ENCODE peak calls at places on chromosomes 5 and 9, in ten cellular contexts. E, Z, U, X, C, Q, A, P, V and B are unnamed samples.

GRCh38 chr5:1550287-1551076 is 26.7 kb upstream of the LPCAT1 start:
- DNase-seq in E (no peak), Z (no peak), U (no peak), X (no peak), C (no peak), Q (no peak), A (no peak), P (no peak), V (peak), B (no peak)

GRCh38 chr5:130335116-130335515 is 430.9 kb downstream of the CHSY3 start:
- DNase-seq in E (no peak), Z (peak), U (no peak), X (no peak), C (no peak), Q (no peak), A (no peak), P (no peak), V (no peak), B (peak)

GRCh38 chr9:16611969-16612368 is 258.5 kb downstream of the BNC2 start:
- DNase-seq in E (no peak), Z (peak), U (no peak), X (no peak), C (no peak), Q (no peak), A (no peak), P (no peak), V (no peak), B (no peak)

GRCh38 chr5:109470263-109470662 is 60.5 kb upstream of the PJA2 start:
- DNase-seq in E (no peak), Z (no peak), U (no peak), X (no peak), C (no peak), Q (no peak), A (no peak), P (no peak), V (no peak), B (no peak)

GRCh38 chr9:16364347-16364746 is 506.1 kb downstream of the BNC2 start:
- DNase-seq in E (no peak), Z (no peak), U (no peak), X (no peak), C (no peak), Q (peak), A (no peak), P (no peak), V (peak), B (no peak)

GRCh38 chr9:95725045-95725444 is 150.4 kb upstream of the ERCC6L2 start:
- DNase-seq in E (no peak), Z (no peak), U (no peak), X (no peak), C (no peak), Q (no peak), A (no peak), P (no peak), V (no peak), B (no peak)

GRCh38 chr9:98248737-98249474 is 6.5 kb downstream of the TBC1D2 start:
- DNase-seq in E (no peak), Z (peak), U (peak), X (no peak), C (no peak), Q (peak), A (no peak), P (peak), V (peak), B (no peak)

GRCh38 chr9:124423591-124423990 is 8.3 kb upstream of the PSMB7 start:
- DNase-seq in E (no peak), Z (no peak), U (no peak), X (no peak), C (no peak), Q (no peak), A (no peak), P (no peak), V (no peak), B (no peak)

GRCh38 chr5:429453-430188 is 13.4 kb upstream of the EXOC3 start:
- DNase-seq in E (no peak), Z (peak), U (no peak), X (no peak), C (peak), Q (peak), A (no peak), P (no peak), V (no peak), B (no peak)

GRCh38 chr5:74251106-74252032 is 389.2 kb downstream of the ENC1 start:
- DNase-seq in E (no peak), Z (peak), U (peak), X (peak), C (peak), Q (peak), A (no peak), P (peak), V (peak), B (no peak)

GRCh38 chr5:169160405-169160901 is 140.5 kb downstream of the SLIT3 start:
- DNase-seq in E (no peak), Z (peak), U (peak), X (peak), C (no peak), Q (peak), A (no peak), P (peak), V (no peak), B (no peak)

GRCh38 chr9:26341545-26341944 is 551.1 kb downstream of the CAAP1 start:
- DNase-seq in E (no peak), Z (no peak), U (no peak), X (no peak), C (no peak), Q (no peak), A (no peak), P (no peak), V (no peak), B (no peak)

GRCh38 chr5:104361932-104362331 is 799.3 kb upstream of the NUDT12 start:
- DNase-seq in E (no peak), Z (no peak), U (no peak), X (no peak), C (no peak), Q (no peak), A (no peak), P (no peak), V (peak), B (no peak)

GRCh38 chr9:137302176-137303030 is at the start of gene NRARP:
- DNase-seq in E (peak), Z (peak), U (peak), X (peak), C (peak), Q (peak), A (peak), P (peak), V (peak), B (peak)

GRCh38 chr5:114467141-114467540 is 105.3 kb downstream of the KCNN2 start:
- DNase-seq in E (no peak), Z (no peak), U (no peak), X (no peak), C (no peak), Q (no peak), A (no peak), P (no peak), V (no peak), B (no peak)

GRCh38 chr5:26024774-26025173 is 1013.6 kb downstream of the CDH9 start:
- DNase-seq in E (no peak), Z (no peak), U (no peak), X (peak), C (peak), Q (no peak), A (no peak), P (peak), V (peak), B (no peak)

GRCh38 chr5:76607353-76607871 is 15.8 kb downstream of the F2RL2 start:
- DNase-seq in E (no peak), Z (peak), U (no peak), X (peak), C (no peak), Q (no peak), A (no peak), P (no peak), V (no peak), B (peak)

GRCh38 chr5:34564706-34565235 is 91.4 kb upstream of the RAI14 start:
- DNase-seq in E (no peak), Z (peak), U (no peak), X (no peak), C (no peak), Q (peak), A (no peak), P (no peak), V (no peak), B (no peak)